ENCODE peak calls at places on chromosome 21, in nine cellular contexts. E, R, M, H, T, C, J, Y and X are unnamed samples.

GRCh38 chr21:42392731-42393442 is 3.0 kb downstream of the TMPRSS3 start:
- DNase-seq in E (peak), R (no peak), M (no peak), H (no peak), T (no peak), C (peak), J (no peak), Y (peak), X (no peak)

GRCh38 chr21:46213620-46214286 is 14.8 kb downstream of the LSS start:
- DNase-seq in E (no peak), R (no peak), M (no peak), H (no peak), T (no peak), C (no peak), J (no peak), Y (no peak), X (no peak)

GRCh38 chr21:40186036-40186435 is 318.8 kb downstream of the PCP4 start:
- DNase-seq in E (no peak), R (peak), M (no peak), H (no peak), T (no peak), C (no peak), J (no peak), Y (no peak), X (no peak)

GRCh38 chr21:35882791-35883240 is 177.5 kb downstream of the SETD4 start:
- DNase-seq in E (no peak), R (no peak), M (no peak), H (no peak), T (no peak), C (no peak), J (no peak), Y (no peak), X (no peak)

GRCh38 chr21:38955495-38955894 is 149.8 kb downstream of the ETS2 start:
- DNase-seq in E (no peak), R (no peak), M (no peak), H (no peak), T (no peak), C (no peak), J (no peak), Y (no peak), X (no peak)

GRCh38 chr21:40340357-40340756 is 473.1 kb downstream of the PCP4 start:
- DNase-seq in E (no peak), R (no peak), M (no peak), H (no peak), T (no peak), C (no peak), J (no peak), Y (no peak), X (no peak)

GRCh38 chr21:15210235-15210678 is 145.5 kb upstream of the NRIP1 start:
- DNase-seq in E (no peak), R (no peak), M (no peak), H (no peak), T (no peak), C (no peak), J (no peak), Y (no peak), X (no peak)

GRCh38 chr21:38863291-38863690 is 57.6 kb downstream of the ETS2 start:
- DNase-seq in E (no peak), R (no peak), M (no peak), H (no peak), T (no peak), C (no peak), J (no peak), Y (no peak), X (no peak)

GRCh38 chr21:28579986-28580550 is 412.6 kb downstream of the LTN1 start:
- DNase-seq in E (no peak), R (no peak), M (no peak), H (no peak), T (no peak), C (no peak), J (no peak), Y (no peak), X (no peak)

GRCh38 chr21:41246808-41247207 is 69.8 kb upstream of the FAM3B start:
- DNase-seq in E (no peak), R (no peak), M (no peak), H (no peak), T (no peak), C (no peak), J (no peak), Y (no peak), X (no peak)

GRCh38 chr21:45126085-45126687 is 51.8 kb downstream of the ADARB1 start:
- DNase-seq in E (no peak), R (no peak), M (no peak), H (no peak), T (no peak), C (no peak), J (no peak), Y (no peak), X (no peak)

GRCh38 chr21:41373769-41374168 is 11.9 kb downstream of the MX2 start:
- DNase-seq in E (no peak), R (no peak), M (no peak), H (no peak), T (no peak), C (no peak), J (no peak), Y (no peak), X (no peak)

GRCh38 chr21:36929622-36930021 is 36.8 kb downstream of the HLCS start:
- DNase-seq in E (no peak), R (no peak), M (no peak), H (no peak), T (no peak), C (no peak), J (no peak), Y (no peak), X (no peak)

GRCh38 chr21:45612096-45613019 is 31.2 kb upstream of the PCBP3 start:
- DNase-seq in E (no peak), R (no peak), M (peak), H (no peak), T (no peak), C (no peak), J (no peak), Y (peak), X (no peak)

GRCh38 chr21:46108827-46109226 is 10.9 kb downstream of the COL6A2 start:
- DNase-seq in E (no peak), R (no peak), M (no peak), H (no peak), T (no peak), C (no peak), J (no peak), Y (peak), X (no peak)

GRCh38 chr21:41955516-41955915 is 1.7 kb upstream of the C2CD2 start:
- DNase-seq in E (no peak), R (no peak), M (no peak), H (no peak), T (no peak), C (no peak), J (no peak), Y (no peak), X (no peak)

GRCh38 chr21:43333301-43334062 is 93.4 kb downstream of the SIK1 start:
- DNase-seq in E (no peak), R (peak), M (no peak), H (no peak), T (no peak), C (no peak), J (no peak), Y (no peak), X (peak)

GRCh38 chr21:38956791-38957571 is 151.3 kb downstream of the ETS2 start:
- DNase-seq in E (no peak), R (no peak), M (no peak), H (no peak), T (no peak), C (peak), J (no peak), Y (no peak), X (no peak)

GRCh38 chr21:41043008-41043407 is 125.0 kb upstream of the BACE2 start:
- DNase-seq in E (no peak), R (no peak), M (no peak), H (peak), T (no peak), C (no peak), J (no peak), Y (no peak), X (no peak)